ENCODE peak calls at places on chromosomes 2 and 18, in nine cellular contexts. G is mesothelial cell of epicardium, K is tibial artery, A is spleen, C is AG04450, Q is nephron progenitor cell, L is EL, O is COR-L47, S is heart right ventricle. W is an unnamed sample.

GRCh38 chr2:215746507-215747243 is 266.7 kb downstream of the MREG start:
- DNase-seq in G (no peak), K (no peak), A (no peak), C (no peak), Q (no peak), L (no peak), O (no peak), S (no peak), W (no peak)

GRCh38 chr2:42044939-42045338 is 2.9 kb upstream of the PKDCC start:
- DNase-seq in G (no peak), K (no peak), A (no peak), C (no peak), Q (no peak), L (no peak), O (no peak), S (no peak), W (no peak)

GRCh38 chr2:31238126-31238905 is 4.4 kb downstream of the EHD3 start:
- DNase-seq in G (no peak), K (no peak), A (no peak), C (no peak), Q (no peak), L (no peak), O (no peak), S (no peak), W (no peak)

GRCh38 chr18:35968278-35968880 is 4.1 kb upstream of the RMP24 start:
- DNase-seq in G (no peak), K (no peak), A (no peak), C (no peak), Q (no peak), L (no peak), O (no peak), S (no peak), W (no peak)

GRCh38 chr2:37705191-37705590 is 33.7 kb upstream of the CDC42EP3 start:
- DNase-seq in G (no peak), K (no peak), A (no peak), C (no peak), Q (no peak), L (no peak), O (no peak), S (no peak), W (no peak)

GRCh38 chr2:47093626-47094025 is 61.5 kb downstream of the STPG4 start:
- DNase-seq in G (no peak), K (no peak), A (peak), C (no peak), Q (no peak), L (no peak), O (no peak), S (no peak), W (no peak)

GRCh38 chr2:201643216-201643651 is at the start of gene TMEM237:
- DNase-seq in G (peak), K (peak), A (peak), C (no peak), Q (peak), L (peak), O (no peak), S (peak), W (peak)

GRCh38 chr2:85485815-85486214 is 53.2 kb upstream of the MAT2A start:
- DNase-seq in G (no peak), K (peak), A (no peak), C (no peak), Q (no peak), L (no peak), O (no peak), S (no peak), W (peak)

GRCh38 chr2:30744823-30745222 is 62.4 kb downstream of the CAPN13 start:
- DNase-seq in G (no peak), K (no peak), A (peak), C (no peak), Q (no peak), L (no peak), O (no peak), S (no peak), W (no peak)

GRCh38 chr2:240438810-240439697 is 3.6 kb downstream of the GPC1 start:
- DNase-seq in G (no peak), K (peak), A (peak), C (no peak), Q (no peak), L (no peak), O (no peak), S (no peak), W (no peak)

GRCh38 chr2:238728322-238729260 is 119.3 kb upstream of the TWIST2 start:
- DNase-seq in G (no peak), K (peak), A (no peak), C (peak), Q (no peak), L (peak), O (no peak), S (no peak), W (peak)

GRCh38 chr2:88139804-88140203 is 11.9 kb upstream of the FABP1 start:
- DNase-seq in G (no peak), K (no peak), A (no peak), C (no peak), Q (no peak), L (no peak), O (no peak), S (no peak), W (no peak)

W was measured in fibroblast of pulmonary artery.